ENCODE peak calls at places on chromosomes 6 and 20, in ten cellular contexts. F, I, A, M, Q, V, B, C, Y and G are unnamed samples.

GRCh38 chr6:54291146-54291545 is 17.1 kb upstream of the TINAG start:
- DNase-seq in B (no peak), Y (no peak), I (no peak), Q (peak; percentile 83), F (no peak), V (no peak), C (no peak), A (no peak), M (no peak), G (no peak)

GRCh38 chr6:140082867-140083297 is 708.4 kb upstream of the CITED2 start:
- DNase-seq in A (no peak), F (no peak), Q (peak; percentile 73), Y (no peak), M (no peak), B (no peak), I (no peak), C (peak; percentile 16), V (no peak), G (peak; percentile 16)

GRCh38 chr20:63032861-63033634 is 26.3 kb upstream of the BHLHE23 start:
- DNase-seq in V (no peak), C (no peak), I (peak; percentile 40), A (no peak), M (no peak), F (no peak), Q (no peak), B (no peak), Y (no peak), G (peak; percentile 12)

GRCh38 chr6:85506441-85507093 is 56.7 kb downstream of the NT5E start:
- DNase-seq in C (no peak), M (no peak), A (no peak), I (no peak), Y (no peak), V (no peak), F (no peak), B (no peak), Q (no peak), G (no peak)

GRCh38 chr6:134216304-134217029 is 101.4 kb downstream of the SGK1 start:
- DNase-seq in B (no peak), M (no peak), I (no peak), A (no peak), Y (no peak), C (no peak), Q (no peak), V (no peak), F (no peak), G (no peak)

GRCh38 chr6:89615882-89616281 is 22.7 kb downstream of the LYRM2 start:
- DNase-seq in B (no peak), Q (no peak), F (no peak), I (no peak), C (no peak), V (no peak), A (peak; percentile 26), Y (no peak), M (no peak), G (no peak)

GRCh38 chr6:151284431-151285060 is 44.8 kb downstream of the AKAP12 start:
- DNase-seq in Q (no peak), C (no peak), A (no peak), Y (no peak), B (no peak), V (no peak), I (no peak), F (no peak), M (no peak), G (no peak)

GRCh38 chr6:99522531-99522930 is 7.3 kb upstream of the USP45 start:
- DNase-seq in Q (peak; percentile 67), V (no peak), C (no peak), A (no peak), F (no peak), M (no peak), I (no peak), B (no peak), Y (no peak), G (no peak)

GRCh38 chr6:133369755-133370154 is 128.6 kb downstream of the EYA4 start:
- DNase-seq in I (no peak), M (no peak), V (no peak), F (no peak), C (no peak), Y (no peak), A (no peak), B (no peak), Q (no peak), G (no peak)

GRCh38 chr6:128204621-128205020 is 303.8 kb upstream of the THEMIS start:
- DNase-seq in B (peak; percentile 12), V (no peak), A (no peak), F (no peak), Y (no peak), Q (peak; percentile 63), I (no peak), M (no peak), C (no peak), G (no peak)

GRCh38 chr20:48170625-48171024 is 385.3 kb upstream of the SULF2 start:
- DNase-seq in Q (no peak), F (no peak), A (no peak), C (no peak), M (no peak), I (no peak), B (no peak), V (no peak), Y (no peak), G (no peak)

GRCh38 chr6:50713977-50714486 is 706 bp downstream of the TFAP2D start:
- DNase-seq in V (no peak), F (no peak), Q (no peak), C (no peak), B (no peak), M (no peak), I (no peak), A (no peak), Y (no peak), G (no peak)
- H3K4me3 ChIP-seq in V (no peak overlapping the region), F (no peak overlapping the region), Q (no peak overlapping the region), C (no peak overlapping the region), B (no peak overlapping the region), M (no peak overlapping the region), I (no peak overlapping the region), A (no peak overlapping the region), Y (no peak overlapping the region), G (no peak overlapping the region)

DNA sequence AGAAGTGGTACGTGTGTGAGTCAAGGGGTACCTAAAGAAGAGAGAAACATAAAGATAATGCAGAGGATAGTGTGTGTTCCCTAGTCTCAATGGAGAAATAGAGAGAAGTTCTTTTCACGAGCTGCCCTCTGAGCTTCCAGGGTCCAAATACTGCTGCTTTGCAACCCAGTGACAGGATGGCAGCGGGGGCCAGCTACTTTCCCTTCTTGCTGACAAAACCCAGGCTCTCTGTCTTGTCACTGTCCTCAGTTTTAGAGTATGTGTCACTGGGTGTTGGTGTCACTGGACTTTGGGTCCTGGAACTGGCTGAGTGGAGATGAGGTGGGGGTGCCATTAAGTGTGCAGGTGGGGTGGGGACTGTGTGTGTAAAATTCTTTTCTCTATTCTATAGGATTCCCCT is 265.6 kb downstream of the CDC5L start:
- DNase-seq in A (no peak), I (no peak), M (no peak), Q (no peak), C (no peak), F (no peak), Y (no peak), B (no peak), V (no peak), G (no peak)
- H3K4me1 ChIP-seq in A (peaks cover 6% of the 10 kb centered on the region), I (no peaks in the 10 kb centered on the region), M (peaks cover 12% of the 10 kb centered on the region), Q (no peaks in the 10 kb centered on the region), C (no peaks in the 10 kb centered on the region), F (no peaks in the 10 kb centered on the region), Y (no peaks in the 10 kb centered on the region), B (peaks cover 20% of the 10 kb centered on the region), V (no peaks in the 10 kb centered on the region), G (peaks cover 4% of the 10 kb centered on the region)

GRCh38 chr20:23023621-23024187 is 11.4 kb upstream of the SSTR4 start:
- DNase-seq in Q (no peak), B (no peak), I (no peak), M (no peak), V (no peak), Y (no peak), F (no peak), A (no peak), C (no peak), G (no peak)
- TF ChIP-seq CTCF in Q (no peak), B (no peak), I (no peak), M (no peak), V (no peak), Y (no peak), F (no peak), A (no peak), C (no peak), G (no peak)

GRCh38 chr6:27293436-27294152 is 18.5 kb downstream of the POM121L2 start:
- DNase-seq in F (no peak), V (no peak), I (no peak), Q (peak; percentile 52), M (no peak), Y (no peak), B (peak; percentile 68), A (no peak), C (no peak), G (no peak)

GRCh38 chr6:27290065-27290849 is 21.8 kb downstream of the POM121L2 start:
- DNase-seq in I (no peak), C (no peak), Y (no peak), B (no peak), Q (peak; percentile 60), F (no peak), M (no peak), A (no peak), V (no peak), G (no peak)

GRCh38 chr6:27287751-27288135 is 24.3 kb downstream of the POM121L2 start:
- DNase-seq in A (no peak), Q (no peak), F (no peak), Y (no peak), I (no peak), C (no peak), V (no peak), M (no peak), B (no peak), G (no peak)

GRCh38 chr6:27288136-27289044 is 23.7 kb downstream of the POM121L2 start:
- DNase-seq in B (no peak), C (no peak), M (no peak), F (no peak), I (no peak), A (no peak), V (no peak), Q (no peak), Y (no peak), G (no peak)

GRCh38 chr6:27290850-27291208 is 21.2 kb downstream of the POM121L2 start:
- DNase-seq in B (no peak), Y (no peak), V (no peak), C (no peak), Q (no peak), I (no peak), F (no peak), M (no peak), A (no peak), G (no peak)
- H3K4me3 ChIP-seq in B (peak overlapping the region; percentile 41), Y (no peak overlapping the region), V (no peak overlapping the region), C (no peak overlapping the region), Q (peak overlapping the region; percentile 25), I (no peak overlapping the region), F (no peak overlapping the region), M (no peak overlapping the region), A (no peak overlapping the region), G (no peak overlapping the region)